ENCODE peak calls at places on chromosomes 16 and 17, in ten cellular contexts. U is stromal cell of bone marrow; L is colonic mucosa; R is activated CD8-positive, alpha-beta memory T cell treated with anti-CD3 and anti-CD28 coated beads for 4 hours; K is AG10803; I is pons; S is sigmoid colon; W is NCI-H1436; H is stomach; Y is neural progenitor cell. A is an unnamed sample.

GRCh38 chr16:57083469-57083868 is 8.9 kb upstream of the CPNE2 start:
- DNase-seq in U (no peak), L (no peak), R (no peak), K (no peak), I (no peak), S (no peak), W (no peak), H (no peak), Y (no peak), A (no peak)

GRCh38 chr16:4324871-4325740 is 9.2 kb downstream of the GLIS2 start:
- DNase-seq in U (no peak), L (no peak), R (no peak), K (no peak), I (no peak), S (peak; percentile 66), W (no peak), H (no peak), Y (no peak), A (no peak)

GRCh38 chr17:48374650-48375230 is 55.3 kb downstream of the SKAP1 start:
- DNase-seq in U (no peak), L (peak; percentile 66), R (no peak), K (no peak), I (no peak), S (no peak), W (peak; percentile 50), H (peak; percentile 43), Y (peak; percentile 74), A (peak; percentile 75)

GRCh38 chr17:16197276-16197675 is 18.1 kb downstream of the NCOR1 start:
- DNase-seq in U (no peak), L (no peak), R (no peak), K (no peak), I (no peak), S (no peak), W (no peak), H (no peak), Y (no peak), A (no peak)

GRCh38 chr17:65553646-65554567 is 7.5 kb downstream of the AXIN2 start:
- DNase-seq in U (no peak), L (peak; percentile 55), R (no peak), K (peak; percentile 84), I (no peak), S (no peak), W (no peak), H (no peak), Y (peak; percentile 27), A (no peak)

GRCh38 chr17:72706396-72706981 is 386.0 kb downstream of the SLC39A11 start:
- DNase-seq in U (no peak), L (no peak), R (no peak), K (no peak), I (no peak), S (no peak), W (no peak), H (no peak), Y (peak; percentile 24), A (no peak)

GRCh38 chr17:35161281-35161761 is 13.7 kb downstream of the UNC45B start:
- DNase-seq in U (no peak), L (no peak), R (no peak), K (no peak), I (no peak), S (no peak), W (no peak), H (no peak), Y (no peak), A (no peak)

GRCh38 chr16:23072769-23073549 is 76.3 kb downstream of the USP31 start:
- DNase-seq in U (no peak), L (no peak), R (no peak), K (peak; percentile 21), I (no peak), S (no peak), W (no peak), H (no peak), Y (peak; percentile 11), A (no peak)

GRCh38 chr16:68387301-68387700 is 61.0 kb downstream of the SMPD3 start:
- DNase-seq in U (no peak), L (peak; percentile 93), R (no peak), K (no peak), I (no peak), S (no peak), W (no peak), H (peak; percentile 89), Y (peak; percentile 28), A (peak; percentile 15)

GRCh38 chr16:30805370-30806169 is 18.6 kb upstream of the ZNF629 start:
- DNase-seq in U (peak; percentile 61), L (peak; percentile 86), R (no peak), K (peak; percentile 81), I (peak; percentile 73), S (peak; percentile 95), W (peak; percentile 69), H (peak; percentile 91), Y (peak; percentile 90), A (peak; percentile 89)

GRCh38 chr16:22732959-22733358 is 81.0 kb upstream of the HS3ST2 start:
- DNase-seq in U (no peak), L (no peak), R (no peak), K (no peak), I (no peak), S (no peak), W (no peak), H (no peak), Y (no peak), A (no peak)

GRCh38 chr17:62910277-62910676 is 55.8 kb upstream of the TANC2 start:
- DNase-seq in U (no peak), L (no peak), R (no peak), K (no peak), I (no peak), S (no peak), W (no peak), H (no peak), Y (peak; percentile 49), A (no peak)

GRCh38 chr17:8072339-8072726 is 15.2 kb downstream of the ALOX12B start:
- DNase-seq in U (no peak), L (no peak), R (no peak), K (no peak), I (no peak), S (no peak), W (no peak), H (no peak), Y (peak; percentile 60), A (no peak)

GRCh38 chr16:74936902-74937560 is 47.9 kb downstream of the WDR59 start:
- DNase-seq in U (peak; percentile 95), L (no peak), R (no peak), K (peak; percentile 67), I (no peak), S (no peak), W (no peak), H (no peak), Y (no peak), A (peak; percentile 53)

GRCh38 chr17:679491-679890 is 35.1 kb downstream of the VPS53 start:
- DNase-seq in U (no peak), L (no peak), R (no peak), K (no peak), I (no peak), S (no peak), W (no peak), H (no peak), Y (no peak), A (no peak)

GRCh38 chr17:4968916-4969550 is 1.4 kb upstream of the SPAG7 start:
- DNase-seq in U (peak; percentile 91), L (no peak), R (no peak), K (peak; percentile 90), I (no peak), S (peak; percentile 74), W (no peak), H (no peak), Y (peak; percentile 60), A (no peak)

GRCh38 chr17:46986401-46986800 is 7.3 kb upstream of the RPRML start:
- DNase-seq in U (no peak), L (no peak), R (no peak), K (no peak), I (no peak), S (no peak), W (no peak), H (no peak), Y (no peak), A (no peak)

A was measured in HT-29.